ENCODE peak calls at places on chromosomes 11 and 22, in nine cellular contexts. One of them, this sample, is unnamed.

GRCh38 chr11:12845739-12846358 is 163.3 kb upstream of the RASSF10 start:
- DNase-seq in psoas muscle: peak
- DNase-seq in heart right ventricle: no peak
- DNase-seq in substantia nigra: no peak
- DNase-seq in caudate nucleus: no peak
- DNase-seq in hippocampal formation: no peak
- DNase-seq in EL: no peak
- DNase-seq in activated T-cell treated with anti-CD3 and anti-CD28 coated beads for 1 hour: no peak
- DNase-seq in stimulated activated CD4-positive, alpha-beta T cell treated with anti-CD3 and anti-CD28 coated beads, Interleukin-1b, Interleukin-23, amount 100 ng/mL, for 24 hours: no peak
- DNase-seq in this sample: no peak

GRCh38 chr11:126815111-126815510 is 185.5 kb downstream of the KIRREL3 start:
- DNase-seq in activated T-cell treated with anti-CD3 and anti-CD28 coated beads for 1 hour: no peak
- DNase-seq in psoas muscle: no peak
- DNase-seq in heart right ventricle: no peak
- DNase-seq in EL: peak
- DNase-seq in stimulated activated CD4-positive, alpha-beta T cell treated with anti-CD3 and anti-CD28 coated beads, Interleukin-1b, Interleukin-23, amount 100 ng/mL, for 24 hours: no peak
- DNase-seq in hippocampal formation: no peak
- DNase-seq in caudate nucleus: no peak
- DNase-seq in substantia nigra: no peak
- DNase-seq in this sample: no peak

GRCh38 chr11:97498891-97499290 is 1109.1 kb downstream of the JRKL start:
- DNase-seq in stimulated activated CD4-positive, alpha-beta T cell treated with anti-CD3 and anti-CD28 coated beads, Interleukin-1b, Interleukin-23, amount 100 ng/mL, for 24 hours: no peak
- DNase-seq in activated T-cell treated with anti-CD3 and anti-CD28 coated beads for 1 hour: no peak
- DNase-seq in hippocampal formation: no peak
- DNase-seq in substantia nigra: no peak
- DNase-seq in heart right ventricle: no peak
- DNase-seq in EL: no peak
- DNase-seq in caudate nucleus: no peak
- DNase-seq in psoas muscle: no peak
- DNase-seq in this sample: no peak

GRCh38 chr11:87820026-87820425 is 355.2 kb downstream of the RAB38 start:
- DNase-seq in psoas muscle: no peak
- DNase-seq in EL: no peak
- DNase-seq in hippocampal formation: peak
- DNase-seq in stimulated activated CD4-positive, alpha-beta T cell treated with anti-CD3 and anti-CD28 coated beads, Interleukin-1b, Interleukin-23, amount 100 ng/mL, for 24 hours: no peak
- DNase-seq in caudate nucleus: no peak
- DNase-seq in activated T-cell treated with anti-CD3 and anti-CD28 coated beads for 1 hour: no peak
- DNase-seq in heart right ventricle: no peak
- DNase-seq in substantia nigra: no peak
- DNase-seq in this sample: no peak

GRCh38 chr11:6629892-6630631 is 10.8 kb upstream of the TPP1 start:
- DNase-seq in stimulated activated CD4-positive, alpha-beta T cell treated with anti-CD3 and anti-CD28 coated beads, Interleukin-1b, Interleukin-23, amount 100 ng/mL, for 24 hours: no peak
- DNase-seq in caudate nucleus: no peak
- DNase-seq in psoas muscle: peak
- DNase-seq in substantia nigra: no peak
- DNase-seq in activated T-cell treated with anti-CD3 and anti-CD28 coated beads for 1 hour: no peak
- DNase-seq in EL: no peak
- DNase-seq in heart right ventricle: no peak
- DNase-seq in hippocampal formation: no peak
- DNase-seq in this sample: no peak

GRCh38 chr22:46054091-46054877 is 77.3 kb upstream of the WNT7B start:
- DNase-seq in caudate nucleus: peak
- DNase-seq in substantia nigra: no peak
- DNase-seq in hippocampal formation: peak
- DNase-seq in activated T-cell treated with anti-CD3 and anti-CD28 coated beads for 1 hour: no peak
- DNase-seq in psoas muscle: peak
- DNase-seq in heart right ventricle: peak
- DNase-seq in stimulated activated CD4-positive, alpha-beta T cell treated with anti-CD3 and anti-CD28 coated beads, Interleukin-1b, Interleukin-23, amount 100 ng/mL, for 24 hours: no peak
- DNase-seq in EL: peak
- DNase-seq in this sample: peak

GRCh38 chr22:40749006-40749405 is 69.7 kb downstream of the MCHR1 start:
- DNase-seq in psoas muscle: no peak
- DNase-seq in stimulated activated CD4-positive, alpha-beta T cell treated with anti-CD3 and anti-CD28 coated beads, Interleukin-1b, Interleukin-23, amount 100 ng/mL, for 24 hours: no peak
- DNase-seq in heart right ventricle: no peak
- DNase-seq in caudate nucleus: no peak
- DNase-seq in substantia nigra: no peak
- DNase-seq in hippocampal formation: no peak
- DNase-seq in EL: no peak
- DNase-seq in activated T-cell treated with anti-CD3 and anti-CD28 coated beads for 1 hour: no peak
- DNase-seq in this sample: no peak

GRCh38 chr11:100445231-100445735 is 241.8 kb upstream of the ARHGAP42 start:
- DNase-seq in substantia nigra: no peak
- DNase-seq in psoas muscle: no peak
- DNase-seq in hippocampal formation: peak
- DNase-seq in heart right ventricle: peak
- DNase-seq in activated T-cell treated with anti-CD3 and anti-CD28 coated beads for 1 hour: no peak
- DNase-seq in EL: no peak
- DNase-seq in stimulated activated CD4-positive, alpha-beta T cell treated with anti-CD3 and anti-CD28 coated beads, Interleukin-1b, Interleukin-23, amount 100 ng/mL, for 24 hours: no peak
- DNase-seq in caudate nucleus: no peak
- DNase-seq in this sample: no peak

GRCh38 chr11:113906515-113906914 is 1.9 kb downstream of the HTR3B start:
- DNase-seq in psoas muscle: no peak
- DNase-seq in substantia nigra: no peak
- DNase-seq in activated T-cell treated with anti-CD3 and anti-CD28 coated beads for 1 hour: no peak
- DNase-seq in heart right ventricle: no peak
- DNase-seq in stimulated activated CD4-positive, alpha-beta T cell treated with anti-CD3 and anti-CD28 coated beads, Interleukin-1b, Interleukin-23, amount 100 ng/mL, for 24 hours: no peak
- DNase-seq in EL: no peak
- DNase-seq in caudate nucleus: no peak
- DNase-seq in hippocampal formation: no peak
- DNase-seq in this sample: no peak

GRCh38 chr11:9273430-9274336 is 8.5 kb upstream of the DENND5A start:
- DNase-seq in substantia nigra: no peak
- DNase-seq in hippocampal formation: no peak
- DNase-seq in psoas muscle: no peak
- DNase-seq in activated T-cell treated with anti-CD3 and anti-CD28 coated beads for 1 hour: no peak
- DNase-seq in stimulated activated CD4-positive, alpha-beta T cell treated with anti-CD3 and anti-CD28 coated beads, Interleukin-1b, Interleukin-23, amount 100 ng/mL, for 24 hours: no peak
- DNase-seq in heart right ventricle: no peak
- DNase-seq in caudate nucleus: no peak
- DNase-seq in EL: peak
- DNase-seq in this sample: no peak

GRCh38 chr22:49929553-49929979 is 11.1 kb downstream of the CRELD2 start:
- DNase-seq in psoas muscle: peak
- DNase-seq in hippocampal formation: peak
- DNase-seq in substantia nigra: no peak
- DNase-seq in heart right ventricle: no peak
- DNase-seq in activated T-cell treated with anti-CD3 and anti-CD28 coated beads for 1 hour: peak
- DNase-seq in stimulated activated CD4-positive, alpha-beta T cell treated with anti-CD3 and anti-CD28 coated beads, Interleukin-1b, Interleukin-23, amount 100 ng/mL, for 24 hours: peak
- DNase-seq in EL: peak
- DNase-seq in caudate nucleus: no peak
- DNase-seq in this sample: no peak

GRCh38 chr11:70544774-70545625 is 146.7 kb downstream of the CTTN start:
- DNase-seq in substantia nigra: no peak
- DNase-seq in hippocampal formation: no peak
- DNase-seq in heart right ventricle: no peak
- DNase-seq in EL: no peak
- DNase-seq in caudate nucleus: no peak
- DNase-seq in psoas muscle: peak
- DNase-seq in stimulated activated CD4-positive, alpha-beta T cell treated with anti-CD3 and anti-CD28 coated beads, Interleukin-1b, Interleukin-23, amount 100 ng/mL, for 24 hours: no peak
- DNase-seq in activated T-cell treated with anti-CD3 and anti-CD28 coated beads for 1 hour: no peak
- DNase-seq in this sample: peak

GRCh38 chr22:30598986-30599385 is 7.3 kb upstream of the PES1 start:
- DNase-seq in stimulated activated CD4-positive, alpha-beta T cell treated with anti-CD3 and anti-CD28 coated beads, Interleukin-1b, Interleukin-23, amount 100 ng/mL, for 24 hours: no peak
- DNase-seq in substantia nigra: no peak
- DNase-seq in psoas muscle: no peak
- DNase-seq in EL: no peak
- DNase-seq in activated T-cell treated with anti-CD3 and anti-CD28 coated beads for 1 hour: no peak
- DNase-seq in hippocampal formation: no peak
- DNase-seq in heart right ventricle: no peak
- DNase-seq in caudate nucleus: no peak
- DNase-seq in this sample: no peak

GRCh38 chr11:72982286-72982685 is 159.8 kb downstream of the FCHSD2 start:
- DNase-seq in stimulated activated CD4-positive, alpha-beta T cell treated with anti-CD3 and anti-CD28 coated beads, Interleukin-1b, Interleukin-23, amount 100 ng/mL, for 24 hours: no peak
- DNase-seq in hippocampal formation: no peak
- DNase-seq in EL: no peak
- DNase-seq in heart right ventricle: no peak
- DNase-seq in substantia nigra: no peak
- DNase-seq in psoas muscle: no peak
- DNase-seq in activated T-cell treated with anti-CD3 and anti-CD28 coated beads for 1 hour: no peak
- DNase-seq in caudate nucleus: no peak
- DNase-seq in this sample: no peak

GRCh38 chr22:19951351-19951750 is 9.7 kb upstream of the TXNRD2 start:
- DNase-seq in caudate nucleus: no peak
- DNase-seq in substantia nigra: no peak
- DNase-seq in stimulated activated CD4-positive, alpha-beta T cell treated with anti-CD3 and anti-CD28 coated beads, Interleukin-1b, Interleukin-23, amount 100 ng/mL, for 24 hours: no peak
- DNase-seq in activated T-cell treated with anti-CD3 and anti-CD28 coated beads for 1 hour: no peak
- DNase-seq in psoas muscle: no peak
- DNase-seq in hippocampal formation: no peak
- DNase-seq in EL: no peak
- DNase-seq in heart right ventricle: no peak
- DNase-seq in this sample: no peak

GRCh38 chr22:23984430-23984829 is 4.5 kb downstream of the GSTT2 start:
- DNase-seq in hippocampal formation: no peak
- DNase-seq in activated T-cell treated with anti-CD3 and anti-CD28 coated beads for 1 hour: no peak
- DNase-seq in stimulated activated CD4-positive, alpha-beta T cell treated with anti-CD3 and anti-CD28 coated beads, Interleukin-1b, Interleukin-23, amount 100 ng/mL, for 24 hours: no peak
- DNase-seq in substantia nigra: no peak
- DNase-seq in heart right ventricle: no peak
- DNase-seq in EL: no peak
- DNase-seq in psoas muscle: peak
- DNase-seq in caudate nucleus: no peak
- DNase-seq in this sample: no peak

GRCh38 chr11:93166867-93167266 is 30.9 kb downstream of the SLC36A4 start:
- DNase-seq in heart right ventricle: no peak
- DNase-seq in activated T-cell treated with anti-CD3 and anti-CD28 coated beads for 1 hour: no peak
- DNase-seq in substantia nigra: no peak
- DNase-seq in EL: no peak
- DNase-seq in stimulated activated CD4-positive, alpha-beta T cell treated with anti-CD3 and anti-CD28 coated beads, Interleukin-1b, Interleukin-23, amount 100 ng/mL, for 24 hours: no peak
- DNase-seq in caudate nucleus: no peak
- DNase-seq in hippocampal formation: no peak
- DNase-seq in psoas muscle: no peak
- DNase-seq in this sample: no peak